ENCODE peak calls at places on chromosomes 12 and 14, in four cellular contexts. E is A549, C is WTC11, T is K562. P is an unnamed sample.

GRCh38 chr14:53953002-53953827 is 3.4 kb downstream of the BMP4 start:
- DNase-seq in E (peak; percentile 64), C (peak; percentile 81), T (peak; percentile 4), P (peak; percentile 69)

GRCh38 chr12:51323966-51324895 is at the start of gene BIN2:
- DNase-seq in E (no peak), C (peak; percentile 16), T (no peak), P (no peak)

GRCh38 chr14:89444044-89444443 is 27.0 kb upstream of the FOXN3 start:
- DNase-seq in E (no peak), C (no peak), T (no peak), P (no peak)

GRCh38 chr12:52390739-52391617 is 5.5 kb upstream of the KRT84 start:
- DNase-seq in E (peak; percentile 58), C (peak; percentile 70), T (peak; percentile 31), P (peak; percentile 10)

GRCh38 chr12:52581481-52581880 is 7.8 kb upstream of the KRT74 start:
- DNase-seq in E (peak; percentile 32), C (no peak), T (no peak), P (no peak)

GRCh38 chr12:65756956-65757511 is 67.2 kb upstream of the HMGA2 start:
- DNase-seq in E (no peak), C (no peak), T (no peak), P (no peak)

GRCh38 chr14:79011091-79011919 is 841.1 kb downstream of the NRXN3 start:
- DNase-seq in E (peak; percentile 48), C (no peak), T (peak; percentile 46), P (peak; percentile 8)

GRCh38 chr14:36935976-36936678 is 236.3 kb downstream of the SLC25A21 start:
- DNase-seq in E (peak; percentile 57), C (no peak), T (no peak), P (no peak)

GRCh38 chr14:83611906-83612305 is 1918.0 kb upstream of the FLRT2 start:
- DNase-seq in E (no peak), C (no peak), T (no peak), P (no peak)

GRCh38 chr14:77040309-77040994 is 11.9 kb upstream of the IRF2BPL start:
- DNase-seq in E (peak; percentile 99), C (peak; percentile 78), T (peak; percentile 98), P (peak; percentile 99)

GRCh38 chr12:113149361-113150150 is at the start of gene CFAP73:
- DNase-seq in E (peak; percentile 80), C (peak; percentile 93), T (peak; percentile 73), P (peak; percentile 76)

GRCh38 chr12:51692016-51692415 is 101.0 kb downstream of the SCN8A start:
- DNase-seq in E (no peak), C (no peak), T (no peak), P (no peak)

GRCh38 chr12:111353603-111354295 is 15.1 kb downstream of the PHETA1 start:
- DNase-seq in E (no peak), C (peak; percentile 42), T (no peak), P (no peak)

GRCh38 chr12:7152818-7153217 is 22.6 kb downstream of the CLSTN3 start:
- DNase-seq in E (no peak), C (no peak), T (no peak), P (no peak)

GRCh38 chr14:101665478-101666078 is 95.9 kb upstream of the PPP2R5C start:
- DNase-seq in E (peak; percentile 80), C (peak; percentile 66), T (no peak), P (peak; percentile 32)

GRCh38 chr12:100955139-100955538 is 160.6 kb downstream of the ANO4 start:
- DNase-seq in E (no peak), C (peak; percentile 21), T (no peak), P (peak; percentile 1)

GRCh38 chr14:63614964-63615363 is 26.7 kb downstream of the WDR89 start:
- DNase-seq in E (no peak), C (no peak), T (no peak), P (no peak)

GRCh38 chr14:93936926-93937325 is 9.8 kb downstream of the FAM181A start:
- DNase-seq in E (no peak), C (no peak), T (no peak), P (no peak)

GRCh38 chr12:131371580-131372475 is 339.1 kb upstream of the SFSWAP start:
- DNase-seq in E (no peak), C (no peak), T (no peak), P (no peak)

GRCh38 chr12:111788178-111788654 is 21.5 kb downstream of the ALDH2 start:
- DNase-seq in E (peak; percentile 51), C (peak; percentile 26), T (peak; percentile 49), P (no peak)

GRCh38 chr14:23357261-23357660 is 4.6 kb upstream of the SLC22A17 start:
- DNase-seq in E (no peak), C (no peak), T (no peak), P (no peak)

GRCh38 chr14:23354990-23355389 is 2.3 kb upstream of the SLC22A17 start:
- DNase-seq in E (no peak), C (no peak), T (no peak), P (no peak)

GRCh38 chr14:23356662-23357061 is 4.0 kb upstream of the SLC22A17 start:
- DNase-seq in E (no peak), C (no peak), T (no peak), P (no peak)

GRCh38 chr14:23358042-23358441 is 5.4 kb upstream of the SLC22A17 start:
- DNase-seq in E (no peak), C (no peak), T (no peak), P (no peak)

GRCh38 chr14:23356036-23356435 is 3.3 kb upstream of the SLC22A17 start:
- DNase-seq in E (no peak), C (no peak), T (no peak), P (no peak)
- TF ChIP-seq HMGXB4 in E (no peak), C (no peak), T (no peak), P (no peak)

GRCh38 chr14:69878251-69878650 is 965 bp upstream of the SMOC1 start:
- DNase-seq in E (no peak), C (no peak), T (no peak), P (no peak)

GRCh38 chr14:69880851-69881250 is 1.6 kb downstream of the SMOC1 start:
- DNase-seq in E (no peak), C (no peak), T (no peak), P (no peak)

GRCh38 chr14:69880051-69880487 is 853 bp downstream of the SMOC1 start:
- DNase-seq in E (no peak), C (no peak), T (no peak), P (peak; percentile 46)

GRCh38 chr14:69877492-69877891 is 1.7 kb upstream of the SMOC1 start:
- DNase-seq in E (peak; percentile 51), C (no peak), T (peak; percentile 23), P (no peak)

DNA sequence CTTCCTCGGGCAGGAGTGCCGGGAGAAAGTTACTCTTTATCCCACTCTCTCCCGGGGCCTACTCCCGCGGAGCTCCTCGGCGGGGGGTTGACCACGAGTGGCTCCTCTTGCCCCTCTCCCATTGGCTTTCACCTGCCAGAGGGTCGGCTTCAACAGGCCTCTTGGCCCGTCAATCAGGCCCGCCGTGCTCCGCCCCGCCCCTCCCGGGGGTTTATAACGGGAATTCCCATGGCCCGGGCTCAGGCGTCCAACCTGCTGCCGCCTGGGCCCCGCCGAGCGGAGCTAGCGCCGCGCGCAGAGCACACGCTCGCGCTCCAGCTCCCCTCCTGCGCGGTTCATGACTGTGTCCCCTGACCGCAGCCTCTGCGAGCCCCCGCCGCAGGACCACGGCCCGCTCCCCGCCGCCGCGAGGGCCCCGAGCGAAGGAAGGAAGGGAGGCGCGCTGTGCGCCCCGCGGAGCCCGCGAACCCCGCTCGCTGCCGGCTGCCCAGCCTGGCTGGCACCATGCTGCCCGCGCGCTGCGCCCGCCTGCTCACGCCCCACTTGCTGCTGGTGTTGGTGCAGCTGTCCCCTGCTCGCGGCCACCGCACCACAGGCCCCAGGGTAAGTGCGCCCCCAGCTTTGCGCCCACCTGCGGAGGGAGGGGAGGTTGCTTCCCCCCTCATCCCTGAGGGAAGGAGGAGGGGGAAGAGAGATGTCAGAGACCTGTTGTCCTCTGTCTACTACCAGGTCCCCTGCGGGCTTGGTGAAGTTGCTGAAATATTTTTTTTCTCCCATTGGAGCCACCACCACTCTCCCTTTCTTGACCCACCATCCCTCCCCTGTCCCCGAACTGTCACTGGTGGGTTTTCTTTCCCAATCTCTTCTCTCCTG is at the start of gene SMOC1:
- DNase-seq in E (peak; percentile 73), C (peak; percentile 87), T (no peak), P (peak; percentile 84)
- TF ChIP-seq HMGXB4 in E (no peak), C (no peak), T (no peak), P (no peak)

GRCh38 chr14:22131749-22132476 is 457.1 kb downstream of the DAD1 start:
- DNase-seq in E (peak; percentile 27), C (peak; percentile 59), T (peak; percentile 31), P (peak; percentile 32)
- TF ChIP-seq HMGXB4 in E (no peak), C (no peak), T (no peak), P (no peak)

DNA sequence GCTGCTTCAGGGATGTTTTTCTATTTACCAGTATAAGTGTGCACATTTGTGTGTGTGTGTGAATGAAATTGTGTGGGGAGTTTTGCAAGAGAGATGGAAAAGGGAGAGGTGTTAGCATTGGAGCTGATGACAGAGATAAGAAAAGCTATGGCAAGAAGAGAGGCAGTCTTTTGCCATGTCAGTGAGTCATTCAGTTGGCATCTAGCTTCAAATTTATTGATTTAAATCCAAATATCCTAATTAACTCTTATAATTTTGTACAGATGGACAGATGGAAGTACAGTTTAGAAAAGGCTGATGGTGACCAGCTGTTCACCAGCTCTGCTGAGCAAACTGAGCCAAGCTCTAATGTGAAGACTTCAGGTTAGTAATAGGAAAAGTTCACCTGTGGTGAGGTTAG is 3.3 kb upstream of the BHLHE41 start:
- DNase-seq in E (no peak), C (no peak), T (no peak), P (no peak)
- TF ChIP-seq HMGXB4 in E (no peak), C (no peak), T (no peak), P (no peak)

DNA sequence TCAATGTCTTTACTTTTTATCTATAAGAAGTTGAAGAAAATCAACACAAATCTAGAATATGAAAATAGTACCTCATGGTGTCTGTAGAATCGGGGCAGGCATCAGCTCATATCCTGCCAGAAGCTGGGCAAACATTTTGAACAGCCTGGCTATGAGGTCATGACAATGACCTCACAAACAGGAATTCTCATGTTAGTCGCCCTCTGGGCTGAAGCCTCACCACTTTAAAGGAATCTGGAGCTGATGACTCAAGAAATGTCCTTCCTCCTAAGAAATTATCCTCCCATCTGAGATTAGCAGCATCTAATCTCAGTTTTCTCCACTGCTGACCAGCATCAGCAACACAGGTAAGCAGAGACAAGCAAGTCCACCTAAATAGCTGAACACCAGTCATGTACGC is 27.1 kb downstream of the CLIP1 start:
- DNase-seq in E (peak; percentile 81), C (no peak), T (peak; percentile 21), P (no peak)
- TF ChIP-seq HMGXB4 in E (no peak), C (no peak), T (no peak), P (no peak)